ENCODE peak calls at places on chromosomes 1 and 21, in five cellular contexts. P is pancreas; X is aorta; R is cardiac muscle cell; S is CD4-positive, alpha-beta memory T cell. N is an unnamed sample. For H3K27me3, the result is how much of the 10 kb centered on the place peaks cover.

GRCh38 chr1:2311184-2312032 is 79.9 kb downstream of the MORN1 start:
- DNase-seq in S (peak), X (peak), R (peak), P (no peak), N (no peak)

GRCh38 chr1:18182518-18183160 is 75.0 kb downstream of the IGSF21 start:
- DNase-seq in R (no peak), X (peak), P (peak), S (no peak), N (peak)

GRCh38 chr1:63601463-63601862 is 8.3 kb downstream of the PGM1 start:
- DNase-seq in P (no peak), S (no peak), X (no peak), R (no peak), N (no peak)

GRCh38 chr1:182549811-182550210 is 39.2 kb downstream of the RNASEL start:
- DNase-seq in S (no peak), X (no peak), P (no peak), R (no peak), N (no peak)

GRCh38 chr1:12142891-12143630 is 23.7 kb upstream of the TNFRSF1B start:
- DNase-seq in P (no peak), X (peak), R (no peak), S (no peak), N (peak)

GRCh38 chr1:239778221-239778813 is 313.4 kb upstream of the FMN2 start:
- DNase-seq in R (no peak), P (no peak), S (no peak), X (no peak), N (no peak)

GRCh38 chr1:23801338-23801748 is 789 bp upstream of the GALE start:
- DNase-seq in P (no peak), R (no peak), S (no peak), X (no peak), N (peak)

GRCh38 chr1:231691618-231692259 is 65.1 kb downstream of the DISC1 start:
- DNase-seq in P (no peak), S (no peak), R (peak), X (no peak), N (no peak)

GRCh38 chr1:225651872-225652725 is 824 bp downstream of the ENAH start:
- DNase-seq in R (peak), X (no peak), P (peak), S (no peak), N (peak)

GRCh38 chr1:201409440-201409839 is 10.3 kb upstream of the LAD1 start:
- DNase-seq in X (no peak), S (no peak), P (no peak), R (peak), N (no peak)

GRCh38 chr1:39632491-39633417 is 6.7 kb downstream of the HEYL start:
- DNase-seq in S (no peak), R (peak), P (peak), X (peak), N (peak)

GRCh38 chr1:246146811-246147210 is 360.3 kb downstream of the SMYD3 start:
- DNase-seq in P (no peak), X (no peak), R (no peak), S (no peak), N (no peak)

GRCh38 chr1:48049823-48050539 is 52.8 kb upstream of the TRABD2B start:
- DNase-seq in S (no peak), X (no peak), P (no peak), R (no peak), N (no peak)

GRCh38 chr1:232950919-232951579 is 638 bp downstream of the NTPCR start:
- DNase-seq in S (peak), P (no peak), X (no peak), R (peak), N (no peak)

GRCh38 chr21:34536820-34537219 is 24.8 kb upstream of the KCNE1 start:
- DNase-seq in X (no peak), R (peak), P (no peak), S (no peak), N (no peak)

GRCh38 chr1:54566438-54567141 is 18.6 kb downstream of the ACOT11 start:
- DNase-seq in X (peak), R (no peak), P (no peak), S (no peak), N (no peak)

GRCh38 chr21:43794857-43795256 is 5.5 kb downstream of the RRP1 start:
- DNase-seq in X (no peak), R (no peak), P (no peak), S (no peak), N (no peak)

GRCh38 chr1:232877361-232877991 is 72.3 kb downstream of the MAP10 start:
- DNase-seq in X (no peak), P (no peak), R (no peak), S (no peak), N (no peak)

GRCh38 chr1:48092401-48092800 is 95.2 kb upstream of the TRABD2B start:
- DNase-seq in P (no peak), R (no peak), S (no peak), X (no peak), N (no peak)

GRCh38 chr1:154417338-154417608 is 12.1 kb downstream of the IL6R start:
- DNase-seq in P (no peak), R (no peak), S (no peak), X (no peak), N (no peak)

GRCh38 chr1:185016880-185017279 is 28.5 kb upstream of the RNF2 start:
- DNase-seq in R (peak), X (no peak), S (no peak), P (no peak), N (no peak)

GRCh38 chr1:157011845-157012244 is 33.7 kb downstream of the ARHGEF11 start:
- DNase-seq in P (no peak), S (no peak), X (no peak), R (no peak), N (no peak)

GRCh38 chr1:58727363-58727762 is 27.5 kb upstream of the MYSM1 start:
- DNase-seq in P (no peak), S (no peak), R (peak), X (no peak), N (no peak)

GRCh38 chr21:31429500-31429899 is 85.4 kb upstream of the TIAM1 start:
- DNase-seq in S (no peak), X (no peak), R (no peak), P (no peak), N (no peak)

GRCh38 chr1:18965206-18966173 is 9.0 kb upstream of the IFFO2 start:
- DNase-seq in R (peak), P (no peak), X (peak), S (no peak), N (no peak)

GRCh38 chr1:157073944-157074685 is 25.5 kb downstream of the ETV3L start:
- DNase-seq in S (peak), R (peak), P (peak), X (peak), N (peak)

GRCh38 chr1:20008391-20008841 is 29.0 kb upstream of the PLA2G2A start:
- DNase-seq in R (peak), S (no peak), X (peak), P (peak), N (no peak)

GRCh38 chr1:222095606-222096475 is 354.0 kb upstream of the DUSP10 start:
- DNase-seq in P (no peak), S (peak), X (peak), R (peak), N (no peak)

GRCh38 chr21:44517175-44517899 is 22.7 kb downstream of the KRTAP10-1 start:
- DNase-seq in R (no peak), P (peak), X (peak), S (no peak), N (no peak)

GRCh38 chr1:116791727-116792126 is 37.5 kb downstream of the CD2 start:
- DNase-seq in X (no peak), R (no peak), S (no peak), P (no peak), N (no peak)

GRCh38 chr1:91124989-91125417 is 103.2 kb upstream of the ZNF644 start:
- DNase-seq in R (no peak), P (no peak), X (peak), S (no peak), N (no peak)

GRCh38 chr1:198186916-198187580 is 30.2 kb downstream of the NEK7 start:
- DNase-seq in P (no peak), S (no peak), R (no peak), X (no peak), N (no peak)

GRCh38 chr1:6246497-6247295 is 2.7 kb downstream of the HES3 start:
- DNase-seq in X (peak), P (peak), S (peak), R (peak), N (peak)
- H3K27me3 ChIP-seq in X (under half), P (under half), S (under half), R (half or more), N (under half)

DNA sequence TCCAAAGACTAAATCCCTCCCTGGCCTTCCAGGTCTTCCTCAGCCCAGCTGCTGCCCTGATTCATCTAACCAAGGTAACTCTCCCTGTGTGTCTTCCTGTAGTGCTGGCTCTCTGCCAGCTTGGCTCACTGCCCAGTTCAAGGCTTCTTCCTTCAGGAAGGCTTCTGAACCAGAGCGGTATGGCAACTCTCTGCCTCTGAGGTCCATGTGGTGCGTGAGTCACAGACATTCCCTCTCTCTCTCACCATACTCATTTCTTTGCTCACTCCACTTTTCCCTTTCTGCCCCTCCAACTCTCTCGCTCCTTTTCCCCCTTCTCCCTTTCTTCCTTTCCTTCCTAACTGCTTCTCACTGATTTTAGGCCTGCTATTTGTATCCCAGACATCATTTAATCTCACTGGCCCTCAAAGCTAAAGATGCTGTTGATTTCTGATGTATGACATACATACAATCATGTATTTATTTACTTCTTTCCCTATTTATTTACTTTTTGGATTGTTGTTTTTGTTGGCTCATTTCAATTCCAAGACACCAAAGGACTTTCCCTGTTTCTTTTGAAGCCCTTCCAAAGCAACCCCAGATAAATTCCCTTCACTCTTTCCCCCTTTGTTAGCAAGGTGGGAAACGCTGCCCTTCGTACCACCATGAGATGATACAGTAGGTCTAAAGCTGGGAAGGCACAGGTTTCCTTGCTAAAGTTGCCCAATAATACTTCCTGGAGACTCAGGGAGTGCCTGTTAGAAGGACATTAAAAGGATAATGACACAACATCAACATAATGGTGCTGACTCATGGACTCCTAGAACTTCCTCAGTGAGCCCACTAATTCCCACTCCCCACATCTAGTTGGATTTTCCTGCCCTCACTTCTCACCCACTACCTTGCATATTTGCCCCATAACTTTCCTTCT is 17.8 kb downstream of the CFAP45 start:
- DNase-seq in P (peak), X (peak), S (peak), R (peak), N (peak)
- H3K27ac ChIP-seq in P (no peak), X (no peak), S (no peak), R (no peak), N (no peak)

GRCh38 chr1:230424440-230425251 is 1.5 kb downstream of the PGBD5 start:
- DNase-seq in P (peak), S (no peak), R (no peak), X (no peak), N (no peak)

GRCh38 chr1:230427477-230427876 is 1.3 kb upstream of the PGBD5 start:
- DNase-seq in P (no peak), X (no peak), S (no peak), R (no peak), N (no peak)

GRCh38 chr1:230423936-230424335 is 2.2 kb downstream of the PGBD5 start:
- DNase-seq in S (no peak), X (no peak), R (no peak), P (no peak), N (no peak)

GRCh38 chr1:230426246-230427101 is at the start of gene PGBD5:
- DNase-seq in P (peak), X (peak), S (peak), R (peak), N (peak)

DNA sequence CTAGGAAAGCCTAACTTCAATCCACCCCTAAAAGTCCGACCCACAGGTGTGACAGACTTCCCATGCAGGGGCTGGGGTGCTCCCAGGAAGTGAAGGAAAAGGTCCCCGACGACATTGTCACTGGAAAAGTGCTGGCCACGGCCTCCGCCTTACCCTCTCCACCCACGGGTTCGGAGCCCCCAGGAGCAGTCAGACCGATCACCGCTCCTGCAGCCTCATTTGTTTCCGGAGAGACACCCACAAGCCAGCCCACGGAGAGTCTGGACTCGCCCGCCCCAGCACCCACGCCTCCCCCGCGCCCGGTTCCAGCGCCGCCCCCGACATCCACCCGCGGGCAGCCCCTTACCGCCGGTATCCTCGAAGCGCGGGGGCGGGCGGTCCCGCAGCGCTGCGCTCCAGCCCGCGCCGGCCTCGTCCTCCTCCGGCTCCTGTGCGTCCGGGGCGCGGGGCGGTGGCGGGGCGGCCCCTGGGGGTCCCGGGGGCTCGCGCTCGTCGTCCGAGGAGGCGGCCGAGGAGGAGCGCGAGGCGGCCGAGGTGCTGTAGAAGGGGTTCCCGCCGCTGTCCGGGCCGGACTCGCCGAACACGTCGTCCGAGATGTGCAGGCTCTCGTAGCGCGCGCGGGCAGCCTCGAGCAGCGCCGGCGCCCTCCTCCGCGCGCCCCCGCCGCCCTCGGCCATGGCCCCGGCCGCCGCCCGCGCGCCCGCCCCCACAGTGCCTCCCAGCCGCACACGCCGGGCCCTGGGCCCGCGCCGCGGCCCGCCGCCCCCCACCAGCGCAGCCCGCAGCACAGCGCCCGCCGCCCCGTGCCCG is 675 bp downstream of the PGBD5 start:
- DNase-seq in S (no peak), X (peak), P (peak), R (peak), N (peak)
- H3K27me3 ChIP-seq in S (under half), X (under half), P (under half), R (half or more), N (under half)

GRCh38 chr21:29777155-29777554 is 162.6 kb downstream of the GRIK1 start:
- DNase-seq in R (no peak), P (no peak), X (no peak), S (no peak), N (no peak)
- H3K27ac ChIP-seq in R (no peak), P (no peak), X (no peak), S (no peak), N (no peak)

GRCh38 chr1:41285818-41286217 is 43.7 kb upstream of the SCMH1 start:
- DNase-seq in R (no peak), S (no peak), X (no peak), P (no peak), N (no peak)
- H3K27me3 ChIP-seq in R (under half), S (under half), X (under half), P (under half), N (under half)

GRCh38 chr21:20741445-20741844 is 256.8 kb upstream of the NCAM2 start:
- DNase-seq in R (no peak), P (no peak), X (no peak), S (no peak), N (no peak)

GRCh38 chr21:20737227-20737626 is 261.0 kb upstream of the NCAM2 start:
- DNase-seq in X (no peak), P (no peak), S (no peak), R (no peak), N (no peak)

DNA sequence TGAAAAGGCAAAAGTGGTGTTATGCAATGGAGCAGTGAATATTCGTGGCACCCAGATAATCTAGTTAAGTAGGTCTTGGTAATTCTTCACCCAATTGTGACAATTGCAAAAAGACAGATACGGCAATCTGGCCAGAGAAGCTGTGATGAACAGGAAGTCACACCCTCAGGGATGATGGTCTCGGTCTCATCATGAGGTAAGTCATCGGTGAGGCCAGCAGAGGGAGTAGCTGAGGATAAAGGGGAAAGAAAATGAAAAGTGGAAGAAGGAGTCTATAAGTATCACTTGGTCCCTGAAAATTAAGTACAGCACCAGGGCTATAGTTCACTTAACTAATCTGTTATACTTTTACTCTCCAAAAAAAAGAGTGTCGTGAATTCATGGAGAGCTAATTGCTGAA is 258.8 kb upstream of the NCAM2 start:
- DNase-seq in S (no peak), P (no peak), R (no peak), X (no peak), N (no peak)
- H3K27ac ChIP-seq in S (no peak), P (no peak), R (no peak), X (no peak), N (no peak)

DNA sequence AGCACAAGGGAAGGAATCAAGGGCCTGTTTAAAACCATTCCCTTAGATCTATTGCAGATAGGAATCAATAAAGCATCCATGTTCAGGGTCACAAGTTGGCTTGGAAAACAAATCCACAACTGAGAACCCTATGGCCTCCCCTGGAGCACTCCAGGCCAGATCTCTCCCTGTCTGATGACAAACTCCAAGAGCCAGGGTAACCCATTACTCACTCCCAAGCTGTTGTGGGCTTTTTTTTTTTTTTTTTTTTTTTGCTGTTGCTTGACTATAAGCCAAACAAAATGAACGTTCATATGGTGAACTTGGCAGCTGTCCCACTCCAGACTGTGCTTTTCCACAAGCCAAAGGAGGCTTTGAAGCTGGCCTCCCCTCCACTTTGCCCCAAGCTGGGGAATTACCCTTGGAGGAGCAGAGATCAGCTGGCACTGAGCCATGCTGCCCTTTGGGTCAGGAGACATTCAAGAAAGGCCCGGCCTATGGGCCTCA is 35.7 kb upstream of the VAV3 start:
- DNase-seq in X (no peak), S (no peak), R (peak), P (peak), N (peak)
- H3K27me3 ChIP-seq in X (under half), S (under half), R (under half), P (under half), N (under half)

DNA sequence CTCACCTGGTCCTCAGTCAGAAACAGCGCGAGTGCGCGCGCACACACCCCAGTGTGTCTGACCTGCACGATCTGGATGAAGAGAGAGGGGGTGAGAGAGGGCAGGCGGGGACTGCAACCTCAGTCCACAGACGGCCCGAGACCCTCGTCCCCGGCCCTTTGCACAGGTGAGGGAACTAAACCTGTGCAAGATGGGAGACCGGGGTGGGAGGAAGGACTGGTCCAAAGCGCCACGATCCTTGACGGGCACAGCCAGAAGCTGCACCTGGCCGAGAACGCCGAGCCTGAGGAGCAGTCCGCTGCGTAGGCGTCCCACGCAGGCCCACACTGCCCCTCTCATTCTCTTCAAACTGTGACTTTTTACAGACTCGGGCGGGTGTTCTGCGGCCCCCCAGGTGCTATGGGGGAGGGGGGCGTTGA is 519 bp upstream of the IQCC start:
- DNase-seq in R (no peak), X (no peak), S (no peak), P (peak), N (no peak)
- H3K27ac ChIP-seq in R (no peak), X (no peak), S (peak), P (peak), N (no peak)

DNA sequence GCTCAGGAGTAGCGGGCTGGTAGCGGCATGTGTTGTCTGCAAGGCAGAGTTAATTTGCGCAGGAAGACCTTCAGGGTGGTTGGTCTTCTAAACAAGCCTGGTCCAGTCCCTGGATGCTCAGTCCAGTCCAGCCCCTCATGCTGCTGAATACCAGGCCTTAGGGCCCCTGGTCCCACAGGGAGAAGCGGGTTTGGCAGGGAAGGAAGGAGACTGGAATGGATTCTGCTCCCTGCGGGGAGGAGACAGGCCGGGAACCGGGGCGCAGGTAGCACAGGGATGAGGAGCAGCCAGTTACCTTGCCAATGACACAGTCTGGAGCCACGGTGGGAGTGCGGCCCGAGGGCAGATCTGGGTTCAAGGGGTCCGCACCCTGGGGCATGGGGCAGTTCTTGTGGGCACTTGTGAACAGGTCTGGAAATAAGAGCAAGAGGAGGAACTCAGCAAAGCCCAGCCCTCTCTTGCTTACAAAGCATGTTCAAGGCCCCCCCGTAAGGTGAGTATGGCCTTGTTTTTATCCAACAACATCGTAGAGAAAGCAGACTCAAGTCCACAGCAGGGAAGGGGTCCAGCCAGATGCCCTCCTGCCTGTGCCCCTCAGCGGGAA is 10.1 kb downstream of the FAM131C start:
- DNase-seq in R (no peak), P (no peak), X (no peak), S (no peak), N (no peak)
- H3K27me3 ChIP-seq in R (under half), P (under half), X (under half), S (under half), N (under half)

N was measured in right lobe of liver.